ENCODE peak calls at places on chromosomes 11 and 22, in ten cellular contexts. R is GM23248; O is adrenal gland; Q is foreskin fibroblast; M is fibroblast of mammary gland; F is activated naive CD8-positive, alpha-beta T cell treated with anti-CD3 and anti-CD28 coated beads, Interleukin-2, amount 50 U/mL, for 24 hours; G is T1000; I is nephron progenitor cell; J is substantia nigra; S is HEK293T. U is an unnamed sample.

GRCh38 chr22:17964153-17964552 is 60.2 kb downstream of the MICAL3 start:
- DNase-seq in R (no peak), O (no peak), Q (peak; percentile 17), M (no peak), F (no peak), G (no peak), I (no peak), J (no peak), S (no peak), U (no peak)

GRCh38 chr11:128725630-128726461 is 32.0 kb downstream of the FLI1 start:
- DNase-seq in R (peak; percentile 53), O (peak; percentile 18), Q (peak; percentile 47), M (no peak), F (no peak), G (no peak), I (peak; percentile 54), J (no peak), S (no peak), U (peak; percentile 77)

GRCh38 chr11:11463397-11463796 is 110.3 kb upstream of the CSNK2A3 start:
- DNase-seq in R (peak; percentile 32), O (no peak), Q (peak; percentile 61), M (no peak), F (no peak), G (peak; percentile 52), I (peak; percentile 60), J (no peak), S (peak; percentile 73), U (peak; percentile 94)

GRCh38 chr22:49328076-49328475 is 499.6 kb downstream of the BRD1 start:
- DNase-seq in R (no peak), O (no peak), Q (no peak), M (no peak), F (no peak), G (no peak), I (no peak), J (no peak), S (no peak), U (no peak)

GRCh38 chr11:22510741-22511140 is 114.9 kb downstream of the FANCF start:
- DNase-seq in R (peak; percentile 90), O (no peak), Q (peak; percentile 8), M (peak; percentile 80), F (no peak), G (no peak), I (no peak), J (no peak), S (no peak), U (no peak)

GRCh38 chr11:57345555-57346151 is 7.5 kb downstream of the P2RX3 start:
- DNase-seq in R (peak; percentile 79), O (peak; percentile 82), Q (peak; percentile 81), M (peak; percentile 71), F (peak; percentile 76), G (peak; percentile 42), I (peak; percentile 79), J (no peak), S (peak; percentile 77), U (peak; percentile 55)

GRCh38 chr11:112871909-112872511 is 89.2 kb upstream of the NCAM1 start:
- DNase-seq in R (no peak), O (no peak), Q (no peak), M (no peak), F (no peak), G (no peak), I (no peak), J (no peak), S (no peak), U (peak; percentile 14)

GRCh38 chr11:106415510-106415909 is 338.0 kb downstream of the AASDHPPT start:
- DNase-seq in R (no peak), O (no peak), Q (no peak), M (no peak), F (no peak), G (no peak), I (no peak), J (no peak), S (no peak), U (no peak)

GRCh38 chr11:1559103-1559951 is 12.7 kb downstream of the DUSP8 start:
- DNase-seq in R (peak; percentile 89), O (peak; percentile 96), Q (peak; percentile 81), M (no peak), F (no peak), G (peak; percentile 94), I (no peak), J (peak; percentile 78), S (no peak), U (no peak)

GRCh38 chr11:3198815-3199214 is 19.8 kb downstream of the MRGPRG start:
- DNase-seq in R (no peak), O (no peak), Q (no peak), M (no peak), F (no peak), G (no peak), I (no peak), J (no peak), S (no peak), U (no peak)

GRCh38 chr11:122059565-122059964 is 56.5 kb downstream of the BLID start:
- DNase-seq in R (no peak), O (no peak), Q (no peak), M (no peak), F (no peak), G (no peak), I (no peak), J (no peak), S (no peak), U (no peak)

GRCh38 chr22:26671317-26672059 is 14.1 kb downstream of the MIAT start:
- DNase-seq in R (no peak), O (peak; percentile 19), Q (no peak), M (no peak), F (peak; percentile 79), G (no peak), I (no peak), J (no peak), S (no peak), U (no peak)

GRCh38 chr11:118953265-118953664 is 2.8 kb upstream of the UPK2 start:
- DNase-seq in R (no peak), O (no peak), Q (peak; percentile 33), M (no peak), F (no peak), G (no peak), I (peak; percentile 44), J (peak; percentile 12), S (peak; percentile 43), U (peak; percentile 35)

GRCh38 chr11:14300661-14301304 is 58.2 kb downstream of the RRAS2 start:
- DNase-seq in R (peak; percentile 84), O (peak; percentile 73), Q (peak; percentile 85), M (peak; percentile 84), F (peak; percentile 42), G (no peak), I (peak; percentile 38), J (peak; percentile 8), S (peak; percentile 72), U (peak; percentile 76)

GRCh38 chr22:35379146-35379993 is 1.5 kb upstream of the HMOX1 start:
- DNase-seq in R (no peak), O (no peak), Q (no peak), M (no peak), F (no peak), G (no peak), I (no peak), J (no peak), S (no peak), U (no peak)

GRCh38 chr11:65414776-65415498 is 7.7 kb upstream of the NEAT1 start:
- DNase-seq in R (peak; percentile 92), O (no peak), Q (peak; percentile 81), M (peak; percentile 74), F (no peak), G (no peak), I (no peak), J (no peak), S (no peak), U (no peak)

GRCh38 chr11:101444851-101445250 is 139.0 kb downstream of the TRPC6 start:
- DNase-seq in R (no peak), O (no peak), Q (no peak), M (no peak), F (no peak), G (no peak), I (no peak), J (no peak), S (no peak), U (no peak)

GRCh38 chr11:20013346-20014066 is 146.8 kb downstream of the DBX1 start:
- DNase-seq in R (no peak), O (no peak), Q (peak; percentile 31), M (no peak), F (no peak), G (no peak), I (no peak), J (no peak), S (no peak), U (peak; percentile 49)

GRCh38 chr22:41485033-41485432 is 16.1 kb downstream of the ACO2 start:
- DNase-seq in R (no peak), O (no peak), Q (no peak), M (no peak), F (no peak), G (no peak), I (no peak), J (no peak), S (no peak), U (no peak)

GRCh38 chr22:36374603-36375024 is 13.2 kb downstream of the MYH9 start:
- DNase-seq in R (peak; percentile 92), O (peak; percentile 75), Q (peak; percentile 75), M (peak; percentile 84), F (peak; percentile 71), G (peak; percentile 38), I (no peak), J (no peak), S (no peak), U (peak; percentile 71)

GRCh38 chr11:13152736-13153541 is 124.7 kb upstream of the BMAL1 start:
- DNase-seq in R (peak; percentile 70), O (no peak), Q (peak; percentile 66), M (peak; percentile 52), F (no peak), G (no peak), I (no peak), J (no peak), S (no peak), U (peak; percentile 30)

GRCh38 chr11:73274722-73275380 is 2.7 kb downstream of the P2RY6 start:
- DNase-seq in R (no peak), O (no peak), Q (no peak), M (no peak), F (no peak), G (no peak), I (peak; percentile 34), J (no peak), S (no peak), U (no peak)

GRCh38 chr11:59692915-59693314 is 20.7 kb downstream of the OR10V1 start:
- DNase-seq in R (no peak), O (no peak), Q (no peak), M (no peak), F (no peak), G (no peak), I (no peak), J (no peak), S (no peak), U (no peak)

GRCh38 chr11:83078269-83078668 is 6.6 kb upstream of the RAB30 start:
- DNase-seq in R (no peak), O (no peak), Q (no peak), M (no peak), F (no peak), G (no peak), I (no peak), J (no peak), S (no peak), U (no peak)

GRCh38 chr11:85551881-85552280 is 75.3 kb downstream of the DLG2 start:
- DNase-seq in R (no peak), O (no peak), Q (no peak), M (no peak), F (no peak), G (no peak), I (no peak), J (no peak), S (no peak), U (no peak)

GRCh38 chr22:37549704-37550059 is 10.6 kb upstream of the CDC42EP1 start:
- DNase-seq in R (peak; percentile 89), O (peak; percentile 89), Q (peak; percentile 76), M (peak; percentile 48), F (no peak), G (no peak), I (no peak), J (peak; percentile 59), S (no peak), U (peak; percentile 78)

GRCh38 chr11:84924290-84924689 is 702.9 kb downstream of the DLG2 start:
- DNase-seq in R (no peak), O (no peak), Q (no peak), M (no peak), F (no peak), G (no peak), I (peak; percentile 12), J (no peak), S (no peak), U (no peak)

GRCh38 chr11:77590194-77590591 is 440 bp downstream of the AQP11 start:
- DNase-seq in R (peak; percentile 66), O (peak; percentile 72), Q (peak; percentile 70), M (peak; percentile 59), F (no peak), G (no peak), I (no peak), J (peak; percentile 45), S (peak; percentile 8), U (peak; percentile 10)

U was measured in LHCN-M2.